ENCODE peak calls at places on chromosomes 4 and X, in seven cellular contexts. One of them, this sample, is unnamed. For H3K9me3, the result is how much of the 10 kb centered on the place peaks cover.

GRCh38 chrX:148933881-148934280 is 433.5 kb downstream of the AFF2 start:
- DNase-seq in uterus: no peak
- DNase-seq in A549: no peak
- DNase-seq in suprapubic skin: no peak
- DNase-seq in HCT116: no peak
- DNase-seq in stomach: no peak
- DNase-seq in heart left ventricle: no peak
- DNase-seq in this sample: no peak

GRCh38 chr4:134952305-134952704 is 750.7 kb upstream of the PABPC4L start:
- DNase-seq in uterus: no peak
- DNase-seq in A549: no peak
- DNase-seq in suprapubic skin: peak
- DNase-seq in HCT116: no peak
- DNase-seq in stomach: no peak
- DNase-seq in heart left ventricle: no peak
- DNase-seq in this sample: no peak

GRCh38 chrX:151698485-151698884 is 3.2 kb downstream of the PRRG3 start:
- DNase-seq in uterus: no peak
- DNase-seq in A549: no peak
- DNase-seq in suprapubic skin: no peak
- DNase-seq in HCT116: no peak
- DNase-seq in stomach: no peak
- DNase-seq in heart left ventricle: no peak
- DNase-seq in this sample: no peak

GRCh38 chr4:100933628-100934027 is 413.7 kb downstream of the PPP3CA start:
- DNase-seq in uterus: no peak
- DNase-seq in A549: peak
- DNase-seq in suprapubic skin: no peak
- DNase-seq in HCT116: no peak
- DNase-seq in stomach: no peak
- DNase-seq in heart left ventricle: no peak
- DNase-seq in this sample: no peak

GRCh38 chr4:160877087-160877790 is 1286.6 kb downstream of the FSTL5 start:
- DNase-seq in uterus: no peak
- DNase-seq in A549: no peak
- DNase-seq in suprapubic skin: no peak
- DNase-seq in HCT116: no peak
- DNase-seq in stomach: no peak
- DNase-seq in heart left ventricle: no peak
- DNase-seq in this sample: no peak

GRCh38 chrX:153687121-153688039 is at the start of gene SLC6A8:
- DNase-seq in uterus: peak
- DNase-seq in A549: peak
- DNase-seq in suprapubic skin: no peak
- DNase-seq in HCT116: peak
- DNase-seq in stomach: peak
- DNase-seq in heart left ventricle: peak
- DNase-seq in this sample: peak

GRCh38 chrX:13719192-13719856 is 15.1 kb downstream of the TRAPPC2 start:
- DNase-seq in uterus: no peak
- DNase-seq in A549: no peak
- DNase-seq in suprapubic skin: no peak
- DNase-seq in HCT116: no peak
- DNase-seq in stomach: no peak
- DNase-seq in heart left ventricle: no peak
- DNase-seq in this sample: no peak

GRCh38 chrX:49199315-49199595 is 738 bp downstream of the SYP start:
- DNase-seq in uterus: no peak
- DNase-seq in A549: no peak
- DNase-seq in suprapubic skin: no peak
- DNase-seq in HCT116: no peak
- DNase-seq in stomach: no peak
- DNase-seq in heart left ventricle: no peak
- DNase-seq in this sample: no peak

GRCh38 chr4:165991325-165992180 is 118.5 kb downstream of the TLL1 start:
- DNase-seq in uterus: no peak
- DNase-seq in A549: no peak
- DNase-seq in suprapubic skin: no peak
- DNase-seq in HCT116: no peak
- DNase-seq in stomach: no peak
- DNase-seq in heart left ventricle: no peak
- DNase-seq in this sample: no peak

GRCh38 chr4:7964890-7965662 is 25.4 kb upstream of the AFAP1 start:
- DNase-seq in uterus: peak
- DNase-seq in A549: peak
- DNase-seq in suprapubic skin: no peak
- DNase-seq in HCT116: no peak
- DNase-seq in stomach: no peak
- DNase-seq in heart left ventricle: peak
- DNase-seq in this sample: no peak

GRCh38 chr4:6632125-6632524 is 8.4 kb upstream of the MRFAP1 start:
- DNase-seq in uterus: no peak
- DNase-seq in A549: no peak
- DNase-seq in suprapubic skin: no peak
- DNase-seq in HCT116: no peak
- DNase-seq in stomach: no peak
- DNase-seq in heart left ventricle: no peak
- DNase-seq in this sample: no peak

DNA sequence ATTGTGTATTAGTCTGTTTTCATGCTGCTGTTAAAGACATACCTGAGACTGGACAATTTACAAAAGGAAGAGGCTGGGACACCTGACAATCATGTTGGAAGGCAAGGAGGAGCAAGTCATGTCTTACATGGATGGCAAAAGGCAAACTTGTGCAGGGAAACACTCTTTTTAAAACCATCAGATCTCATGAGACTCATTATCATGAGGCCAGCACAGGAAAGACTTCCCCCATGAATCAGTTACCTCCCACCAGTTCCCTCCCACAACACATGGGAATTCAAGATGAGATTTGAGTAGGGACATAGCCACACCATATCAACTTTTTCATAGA is 11.2 kb downstream of the TENT5D start:
- DNase-seq in uterus: no peak
- DNase-seq in A549: no peak
- DNase-seq in suprapubic skin: no peak
- DNase-seq in HCT116: no peak
- DNase-seq in stomach: no peak
- DNase-seq in heart left ventricle: no peak
- DNase-seq in this sample: no peak
- TF ChIP-seq POLR2A in uterus: no peak
- TF ChIP-seq POLR2A in A549: no peak
- TF ChIP-seq POLR2A in suprapubic skin: no peak
- TF ChIP-seq POLR2A in HCT116: no peak
- TF ChIP-seq POLR2A in stomach: no peak
- TF ChIP-seq POLR2A in heart left ventricle: no peak
- TF ChIP-seq POLR2A in this sample: no peak

GRCh38 chrX:480861-481417 is 94.2 kb upstream of the PPP2R3B start:
- DNase-seq in uterus: no peak
- DNase-seq in A549: no peak
- DNase-seq in suprapubic skin: no peak
- DNase-seq in HCT116: no peak
- DNase-seq in stomach: no peak
- DNase-seq in heart left ventricle: no peak
- DNase-seq in this sample: no peak
- H3K9me3 ChIP-seq in uterus: under half
- H3K9me3 ChIP-seq in A549: under half
- H3K9me3 ChIP-seq in suprapubic skin: under half
- H3K9me3 ChIP-seq in HCT116: under half
- H3K9me3 ChIP-seq in stomach: under half
- H3K9me3 ChIP-seq in heart left ventricle: under half
- H3K9me3 ChIP-seq in this sample: under half

DNA sequence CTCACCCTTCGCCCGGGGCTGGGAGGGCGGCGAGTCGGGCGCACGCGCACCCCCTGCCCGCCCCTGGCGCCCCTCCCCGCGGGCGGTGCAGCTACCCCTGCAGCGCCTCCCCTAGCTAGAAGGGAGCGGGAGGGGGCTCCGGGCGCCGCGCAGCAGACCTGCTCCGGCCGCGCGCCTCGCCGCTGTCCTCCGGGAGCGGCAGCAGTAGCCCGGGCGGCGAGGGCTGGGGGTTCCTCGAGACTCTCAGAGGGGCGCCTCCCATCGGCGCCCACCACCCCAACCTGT is at the start of gene NPNT:
- DNase-seq in uterus: peak
- DNase-seq in A549: no peak
- DNase-seq in suprapubic skin: no peak
- DNase-seq in HCT116: no peak
- DNase-seq in stomach: no peak
- DNase-seq in heart left ventricle: peak
- DNase-seq in this sample: no peak
- TF ChIP-seq POLR2A in uterus: no peak
- TF ChIP-seq POLR2A in A549: no peak
- TF ChIP-seq POLR2A in suprapubic skin: no peak
- TF ChIP-seq POLR2A in HCT116: no peak
- TF ChIP-seq POLR2A in stomach: no peak
- TF ChIP-seq POLR2A in heart left ventricle: peak
- TF ChIP-seq POLR2A in this sample: peak

DNA sequence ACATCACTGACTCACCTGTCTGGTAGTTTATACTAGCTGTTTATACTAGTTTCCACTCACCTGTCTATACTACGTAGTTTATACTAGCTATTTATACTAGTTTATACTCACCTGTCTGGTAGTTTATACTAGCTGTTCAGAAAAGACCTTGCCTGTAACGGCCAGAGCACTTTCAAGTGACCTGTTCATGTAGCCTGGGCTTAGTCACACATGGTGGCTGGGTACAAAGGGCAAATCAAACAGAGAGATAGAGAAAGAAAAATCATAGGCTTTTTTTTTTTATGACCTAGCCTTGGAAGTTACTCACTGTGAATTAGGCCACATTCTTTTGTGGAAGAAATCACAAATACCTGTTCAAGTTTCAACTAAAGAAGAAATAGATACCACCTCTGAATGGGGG is 30.7 kb upstream of the SPANXN4 start:
- DNase-seq in uterus: no peak
- DNase-seq in A549: no peak
- DNase-seq in suprapubic skin: no peak
- DNase-seq in HCT116: no peak
- DNase-seq in stomach: no peak
- DNase-seq in heart left ventricle: no peak
- DNase-seq in this sample: no peak
- H3K9me3 ChIP-seq in uterus: under half
- H3K9me3 ChIP-seq in A549: under half
- H3K9me3 ChIP-seq in suprapubic skin: under half
- H3K9me3 ChIP-seq in HCT116: under half
- H3K9me3 ChIP-seq in stomach: under half
- H3K9me3 ChIP-seq in heart left ventricle: under half
- H3K9me3 ChIP-seq in this sample: under half

DNA sequence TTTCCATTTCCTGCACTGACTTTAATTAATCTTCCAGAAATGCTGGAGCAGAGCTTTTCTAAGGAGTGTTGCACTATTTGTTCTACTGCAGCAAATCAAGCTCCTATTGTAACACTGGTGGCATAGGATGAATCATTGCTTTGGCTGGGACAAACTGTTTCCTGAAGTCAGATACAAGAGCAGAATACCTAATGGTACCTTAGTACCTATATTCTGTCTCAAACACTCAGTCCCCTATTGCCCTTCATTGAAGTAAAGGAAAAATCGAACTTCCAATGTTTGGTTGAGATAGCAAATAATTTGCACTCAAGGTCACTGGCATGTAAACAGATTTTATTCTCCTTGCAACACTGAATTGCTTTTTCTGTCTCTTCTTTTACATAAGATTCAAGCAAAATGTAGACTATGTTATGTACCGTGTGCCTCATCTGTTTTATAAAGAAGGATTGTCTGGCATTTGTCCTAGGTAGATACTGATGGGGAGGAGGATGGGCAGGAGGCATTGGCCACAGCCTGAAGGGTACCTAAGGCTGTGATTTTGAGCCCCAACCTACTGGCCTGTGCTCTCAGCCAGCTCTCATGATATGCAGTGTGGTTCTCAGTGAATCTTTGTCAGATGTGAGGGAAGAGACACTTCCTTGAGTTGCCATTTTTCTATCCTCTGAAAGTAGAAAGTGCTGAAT is 141.6 kb downstream of the AASDH start:
- DNase-seq in uterus: no peak
- DNase-seq in A549: peak
- DNase-seq in suprapubic skin: no peak
- DNase-seq in HCT116: no peak
- DNase-seq in stomach: no peak
- DNase-seq in heart left ventricle: no peak
- DNase-seq in this sample: no peak
- TF ChIP-seq POLR2A in uterus: no peak
- TF ChIP-seq POLR2A in A549: no peak
- TF ChIP-seq POLR2A in suprapubic skin: no peak
- TF ChIP-seq POLR2A in HCT116: no peak
- TF ChIP-seq POLR2A in stomach: no peak
- TF ChIP-seq POLR2A in heart left ventricle: no peak
- TF ChIP-seq POLR2A in this sample: no peak

GRCh38 chrX:51857159-51857733 is 36.2 kb upstream of the MAGED1 start:
- DNase-seq in uterus: no peak
- DNase-seq in A549: no peak
- DNase-seq in suprapubic skin: no peak
- DNase-seq in HCT116: no peak
- DNase-seq in stomach: no peak
- DNase-seq in heart left ventricle: no peak
- DNase-seq in this sample: no peak
- H3K9me3 ChIP-seq in uterus: under half
- H3K9me3 ChIP-seq in A549: under half
- H3K9me3 ChIP-seq in suprapubic skin: under half
- H3K9me3 ChIP-seq in HCT116: under half
- H3K9me3 ChIP-seq in stomach: under half
- H3K9me3 ChIP-seq in heart left ventricle: under half
- H3K9me3 ChIP-seq in this sample: under half

GRCh38 chrX:1484638-1485019 is 31.9 kb upstream of the ASMTL start:
- DNase-seq in uterus: no peak
- DNase-seq in A549: no peak
- DNase-seq in suprapubic skin: no peak
- DNase-seq in HCT116: no peak
- DNase-seq in stomach: no peak
- DNase-seq in heart left ventricle: no peak
- DNase-seq in this sample: no peak
- TF ChIP-seq POLR2A in uterus: no peak
- TF ChIP-seq POLR2A in A549: no peak
- TF ChIP-seq POLR2A in suprapubic skin: no peak
- TF ChIP-seq POLR2A in HCT116: no peak
- TF ChIP-seq POLR2A in stomach: no peak
- TF ChIP-seq POLR2A in heart left ventricle: no peak
- TF ChIP-seq POLR2A in this sample: no peak

GRCh38 chrX:97841544-97842179 is 958.0 kb downstream of the RPA4 start:
- DNase-seq in uterus: no peak
- DNase-seq in A549: no peak
- DNase-seq in suprapubic skin: no peak
- DNase-seq in HCT116: no peak
- DNase-seq in stomach: no peak
- DNase-seq in heart left ventricle: no peak
- DNase-seq in this sample: no peak

GRCh38 chrX:97844943-97845342 is 961.2 kb downstream of the RPA4 start:
- DNase-seq in uterus: no peak
- DNase-seq in A549: no peak
- DNase-seq in suprapubic skin: peak
- DNase-seq in HCT116: no peak
- DNase-seq in stomach: no peak
- DNase-seq in heart left ventricle: no peak
- DNase-seq in this sample: no peak

GRCh38 chrX:97844161-97844560 is 960.5 kb downstream of the RPA4 start:
- DNase-seq in uterus: no peak
- DNase-seq in A549: no peak
- DNase-seq in suprapubic skin: no peak
- DNase-seq in HCT116: no peak
- DNase-seq in stomach: no peak
- DNase-seq in heart left ventricle: no peak
- DNase-seq in this sample: no peak

GRCh38 chrX:97842468-97843199 is 958.9 kb downstream of the RPA4 start:
- DNase-seq in uterus: no peak
- DNase-seq in A549: no peak
- DNase-seq in suprapubic skin: no peak
- DNase-seq in HCT116: no peak
- DNase-seq in stomach: no peak
- DNase-seq in heart left ventricle: no peak
- DNase-seq in this sample: no peak

GRCh38 chrX:97843200-97843811 is 959.6 kb downstream of the RPA4 start:
- DNase-seq in uterus: no peak
- DNase-seq in A549: no peak
- DNase-seq in suprapubic skin: no peak
- DNase-seq in HCT116: no peak
- DNase-seq in stomach: no peak
- DNase-seq in heart left ventricle: no peak
- DNase-seq in this sample: no peak
- H3K9me3 ChIP-seq in uterus: under half
- H3K9me3 ChIP-seq in A549: under half
- H3K9me3 ChIP-seq in suprapubic skin: under half
- H3K9me3 ChIP-seq in HCT116: under half
- H3K9me3 ChIP-seq in stomach: under half
- H3K9me3 ChIP-seq in heart left ventricle: under half
- H3K9me3 ChIP-seq in this sample: under half